ENCODE peak calls at places on chromosome 14, in nine cellular contexts. One of them, this sample, is unnamed.
A peak's percentile ranks its signal among the peaks of the same experiment; 100 is the strongest.

GRCh38 chr14:81366259-81366658 is 33.9 kb downstream of the STON2 start:
- DNase-seq in cardiac fibroblast: no peak
- DNase-seq in AG09319: no peak
- DNase-seq in mucosa of gallbladder: no peak
- DNase-seq in NCI-H226: no peak
- DNase-seq in heart left ventricle: no peak
- DNase-seq in pancreas: no peak
- DNase-seq in WTC11: no peak
- DNase-seq in stomach: peak; percentile 29
- DNase-seq in this sample: no peak

GRCh38 chr14:106803379-106803778 is 1277.0 kb downstream of the TMEM121 start:
- DNase-seq in cardiac fibroblast: no peak
- DNase-seq in AG09319: no peak
- DNase-seq in mucosa of gallbladder: no peak
- DNase-seq in NCI-H226: no peak
- DNase-seq in heart left ventricle: no peak
- DNase-seq in pancreas: no peak
- DNase-seq in WTC11: no peak
- DNase-seq in stomach: no peak
- DNase-seq in this sample: no peak

GRCh38 chr14:106875503-106875902 is 1349.1 kb downstream of the TMEM121 start:
- DNase-seq in cardiac fibroblast: no peak
- DNase-seq in AG09319: no peak
- DNase-seq in mucosa of gallbladder: no peak
- DNase-seq in NCI-H226: no peak
- DNase-seq in heart left ventricle: no peak
- DNase-seq in pancreas: peak; percentile 66
- DNase-seq in WTC11: no peak
- DNase-seq in stomach: peak; percentile 51
- DNase-seq in this sample: no peak

GRCh38 chr14:104551851-104552737 is 27.5 kb upstream of the C14orf180 start:
- DNase-seq in cardiac fibroblast: no peak
- DNase-seq in AG09319: no peak
- DNase-seq in mucosa of gallbladder: no peak
- DNase-seq in NCI-H226: no peak
- DNase-seq in heart left ventricle: peak; percentile 47
- DNase-seq in pancreas: peak; percentile 50
- DNase-seq in WTC11: peak; percentile 13
- DNase-seq in stomach: no peak
- DNase-seq in this sample: no peak

GRCh38 chr14:96626916-96627315 is 124.7 kb downstream of the PAPOLA start:
- DNase-seq in cardiac fibroblast: no peak
- DNase-seq in AG09319: no peak
- DNase-seq in mucosa of gallbladder: no peak
- DNase-seq in NCI-H226: no peak
- DNase-seq in heart left ventricle: no peak
- DNase-seq in pancreas: no peak
- DNase-seq in WTC11: no peak
- DNase-seq in stomach: no peak
- DNase-seq in this sample: peak; percentile 6

GRCh38 chr14:20632448-20632830 is 9.1 kb downstream of the OR6S1 start:
- DNase-seq in cardiac fibroblast: no peak
- DNase-seq in AG09319: no peak
- DNase-seq in mucosa of gallbladder: no peak
- DNase-seq in NCI-H226: no peak
- DNase-seq in heart left ventricle: no peak
- DNase-seq in pancreas: no peak
- DNase-seq in WTC11: no peak
- DNase-seq in stomach: no peak
- DNase-seq in this sample: peak; percentile 45

GRCh38 chr14:67517083-67517482 is 16.0 kb upstream of the PLEKHH1 start:
- DNase-seq in cardiac fibroblast: peak; percentile 26
- DNase-seq in AG09319: no peak
- DNase-seq in mucosa of gallbladder: peak; percentile 38
- DNase-seq in NCI-H226: no peak
- DNase-seq in heart left ventricle: peak; percentile 67
- DNase-seq in pancreas: peak; percentile 78
- DNase-seq in WTC11: peak; percentile 54
- DNase-seq in stomach: peak; percentile 56
- DNase-seq in this sample: peak; percentile 64

GRCh38 chr14:61662437-61663311 is 32.6 kb upstream of the HIF1A start:
- DNase-seq in cardiac fibroblast: peak; percentile 89
- DNase-seq in AG09319: no peak
- DNase-seq in mucosa of gallbladder: peak; percentile 27
- DNase-seq in NCI-H226: peak; percentile 57
- DNase-seq in heart left ventricle: no peak
- DNase-seq in pancreas: no peak
- DNase-seq in WTC11: no peak
- DNase-seq in stomach: peak; percentile 35
- DNase-seq in this sample: no peak

GRCh38 chr14:95025218-95025617 is 132.1 kb downstream of the DICER1 start:
- DNase-seq in cardiac fibroblast: no peak
- DNase-seq in AG09319: no peak
- DNase-seq in mucosa of gallbladder: no peak
- DNase-seq in NCI-H226: no peak
- DNase-seq in heart left ventricle: no peak
- DNase-seq in pancreas: no peak
- DNase-seq in WTC11: no peak
- DNase-seq in stomach: no peak
- DNase-seq in this sample: no peak

GRCh38 chr14:31283568-31284252 is 76.1 kb upstream of the HECTD1 start:
- DNase-seq in cardiac fibroblast: no peak
- DNase-seq in AG09319: no peak
- DNase-seq in mucosa of gallbladder: no peak
- DNase-seq in NCI-H226: no peak
- DNase-seq in heart left ventricle: no peak
- DNase-seq in pancreas: no peak
- DNase-seq in WTC11: no peak
- DNase-seq in stomach: no peak
- DNase-seq in this sample: no peak

GRCh38 chr14:95157987-95158712 is 821 bp upstream of the DICER1 start:
- DNase-seq in cardiac fibroblast: no peak
- DNase-seq in AG09319: no peak
- DNase-seq in mucosa of gallbladder: no peak
- DNase-seq in NCI-H226: no peak
- DNase-seq in heart left ventricle: no peak
- DNase-seq in pancreas: no peak
- DNase-seq in WTC11: peak; percentile 32
- DNase-seq in stomach: no peak
- DNase-seq in this sample: peak; percentile 55

GRCh38 chr14:38316922-38317321 is 61.0 kb upstream of the CLEC14A start:
- DNase-seq in cardiac fibroblast: no peak
- DNase-seq in AG09319: no peak
- DNase-seq in mucosa of gallbladder: no peak
- DNase-seq in NCI-H226: no peak
- DNase-seq in heart left ventricle: no peak
- DNase-seq in pancreas: no peak
- DNase-seq in WTC11: no peak
- DNase-seq in stomach: no peak
- DNase-seq in this sample: no peak

GRCh38 chr14:38839743-38840375 is 263.2 kb downstream of the SEC23A start:
- DNase-seq in cardiac fibroblast: peak; percentile 18
- DNase-seq in AG09319: no peak
- DNase-seq in mucosa of gallbladder: no peak
- DNase-seq in NCI-H226: peak; percentile 77
- DNase-seq in heart left ventricle: no peak
- DNase-seq in pancreas: no peak
- DNase-seq in WTC11: no peak
- DNase-seq in stomach: no peak
- DNase-seq in this sample: no peak

GRCh38 chr14:64986578-64987571 is at the start of gene FNTB:
- DNase-seq in cardiac fibroblast: peak; percentile 98
- DNase-seq in AG09319: peak; percentile 88
- DNase-seq in mucosa of gallbladder: peak; percentile 97
- DNase-seq in NCI-H226: peak; percentile 97
- DNase-seq in heart left ventricle: peak; percentile 98
- DNase-seq in pancreas: peak; percentile 97
- DNase-seq in WTC11: peak; percentile 96
- DNase-seq in stomach: peak; percentile 97
- DNase-seq in this sample: peak; percentile 96

GRCh38 chr14:103104654-103105511 is 10.4 kb downstream of the EXOC3L4 start:
- DNase-seq in cardiac fibroblast: peak; percentile 47
- DNase-seq in AG09319: no peak
- DNase-seq in mucosa of gallbladder: peak; percentile 70
- DNase-seq in NCI-H226: peak; percentile 54
- DNase-seq in heart left ventricle: peak; percentile 88
- DNase-seq in pancreas: peak; percentile 96
- DNase-seq in WTC11: peak; percentile 85
- DNase-seq in stomach: peak; percentile 85
- DNase-seq in this sample: peak; percentile 91

GRCh38 chr14:79992799-79993198 is 218.5 kb downstream of the DIO2 start:
- DNase-seq in cardiac fibroblast: no peak
- DNase-seq in AG09319: no peak
- DNase-seq in mucosa of gallbladder: no peak
- DNase-seq in NCI-H226: no peak
- DNase-seq in heart left ventricle: no peak
- DNase-seq in pancreas: no peak
- DNase-seq in WTC11: no peak
- DNase-seq in stomach: no peak
- DNase-seq in this sample: no peak

GRCh38 chr14:94180655-94181271 is 6.6 kb downstream of the PPP4R4 start:
- DNase-seq in cardiac fibroblast: peak; percentile 58
- DNase-seq in AG09319: no peak
- DNase-seq in mucosa of gallbladder: no peak
- DNase-seq in NCI-H226: peak; percentile 26
- DNase-seq in heart left ventricle: no peak
- DNase-seq in pancreas: no peak
- DNase-seq in WTC11: no peak
- DNase-seq in stomach: no peak
- DNase-seq in this sample: peak; percentile 41

GRCh38 chr14:24843494-24843893 is 206.5 kb downstream of the STXBP6 start:
- DNase-seq in cardiac fibroblast: no peak
- DNase-seq in AG09319: no peak
- DNase-seq in mucosa of gallbladder: no peak
- DNase-seq in NCI-H226: no peak
- DNase-seq in heart left ventricle: no peak
- DNase-seq in pancreas: no peak
- DNase-seq in WTC11: no peak
- DNase-seq in stomach: no peak
- DNase-seq in this sample: no peak

GRCh38 chr14:37443461-37443860 is 151.6 kb downstream of the FOXA1 start:
- DNase-seq in cardiac fibroblast: no peak
- DNase-seq in AG09319: peak; percentile 20
- DNase-seq in mucosa of gallbladder: no peak
- DNase-seq in NCI-H226: no peak
- DNase-seq in heart left ventricle: no peak
- DNase-seq in pancreas: no peak
- DNase-seq in WTC11: no peak
- DNase-seq in stomach: no peak
- DNase-seq in this sample: no peak

GRCh38 chr14:32650030-32650429 is 288.6 kb upstream of the NPAS3 start:
- DNase-seq in cardiac fibroblast: no peak
- DNase-seq in AG09319: no peak
- DNase-seq in mucosa of gallbladder: no peak
- DNase-seq in NCI-H226: no peak
- DNase-seq in heart left ventricle: no peak
- DNase-seq in pancreas: no peak
- DNase-seq in WTC11: no peak
- DNase-seq in stomach: no peak
- DNase-seq in this sample: no peak

GRCh38 chr14:75334191-75335051 is 55.8 kb downstream of the FOS start:
- DNase-seq in cardiac fibroblast: peak; percentile 3
- DNase-seq in AG09319: no peak
- DNase-seq in mucosa of gallbladder: peak; percentile 26
- DNase-seq in NCI-H226: no peak
- DNase-seq in heart left ventricle: peak; percentile 70
- DNase-seq in pancreas: no peak
- DNase-seq in WTC11: no peak
- DNase-seq in stomach: peak; percentile 42
- DNase-seq in this sample: no peak

GRCh38 chr14:100278702-100279101 is 27.5 kb downstream of the SLC25A29 start:
- DNase-seq in cardiac fibroblast: peak; percentile 73
- DNase-seq in AG09319: peak; percentile 20
- DNase-seq in mucosa of gallbladder: no peak
- DNase-seq in NCI-H226: peak; percentile 53
- DNase-seq in heart left ventricle: no peak
- DNase-seq in pancreas: no peak
- DNase-seq in WTC11: no peak
- DNase-seq in stomach: no peak
- DNase-seq in this sample: peak; percentile 28

GRCh38 chr14:39382463-39382862 is 49.8 kb downstream of the FBXO33 start:
- DNase-seq in cardiac fibroblast: no peak
- DNase-seq in AG09319: no peak
- DNase-seq in mucosa of gallbladder: no peak
- DNase-seq in NCI-H226: no peak
- DNase-seq in heart left ventricle: no peak
- DNase-seq in pancreas: no peak
- DNase-seq in WTC11: no peak
- DNase-seq in stomach: no peak
- DNase-seq in this sample: no peak

GRCh38 chr14:99274346-99275221 is 2.6 kb upstream of the BCL11B start:
- DNase-seq in cardiac fibroblast: peak; percentile 43
- DNase-seq in AG09319: peak; percentile 15
- DNase-seq in mucosa of gallbladder: peak; percentile 86
- DNase-seq in NCI-H226: peak; percentile 57
- DNase-seq in heart left ventricle: peak; percentile 76
- DNase-seq in pancreas: peak; percentile 72
- DNase-seq in WTC11: peak; percentile 93
- DNase-seq in stomach: peak; percentile 29
- DNase-seq in this sample: peak; percentile 94

GRCh38 chr14:36207500-36207899 is 31.0 kb upstream of the PTCSC3 start:
- DNase-seq in cardiac fibroblast: peak; percentile 3
- DNase-seq in AG09319: no peak
- DNase-seq in mucosa of gallbladder: no peak
- DNase-seq in NCI-H226: no peak
- DNase-seq in heart left ventricle: no peak
- DNase-seq in pancreas: no peak
- DNase-seq in WTC11: no peak
- DNase-seq in stomach: no peak
- DNase-seq in this sample: no peak

GRCh38 chr14:23066368-23066767 is 9.0 kb upstream of the CDH24 start:
- DNase-seq in cardiac fibroblast: no peak
- DNase-seq in AG09319: no peak
- DNase-seq in mucosa of gallbladder: no peak
- DNase-seq in NCI-H226: no peak
- DNase-seq in heart left ventricle: no peak
- DNase-seq in pancreas: no peak
- DNase-seq in WTC11: no peak
- DNase-seq in stomach: no peak
- DNase-seq in this sample: no peak

GRCh38 chr14:34699873-34700621 is 14.3 kb downstream of the CFL2 start:
- DNase-seq in cardiac fibroblast: peak; percentile 91
- DNase-seq in AG09319: peak; percentile 89
- DNase-seq in mucosa of gallbladder: no peak
- DNase-seq in NCI-H226: peak; percentile 87
- DNase-seq in heart left ventricle: no peak
- DNase-seq in pancreas: no peak
- DNase-seq in WTC11: no peak
- DNase-seq in stomach: no peak
- DNase-seq in this sample: no peak

GRCh38 chr14:92511472-92512247 is 1.9 kb upstream of the RIN3 start:
- DNase-seq in cardiac fibroblast: peak; percentile 92
- DNase-seq in AG09319: peak; percentile 78
- DNase-seq in mucosa of gallbladder: no peak
- DNase-seq in NCI-H226: peak; percentile 95
- DNase-seq in heart left ventricle: no peak
- DNase-seq in pancreas: no peak
- DNase-seq in WTC11: no peak
- DNase-seq in stomach: no peak
- DNase-seq in this sample: no peak

GRCh38 chr14:26138764-26139445 is 458.9 kb downstream of the NOVA1 start:
- DNase-seq in cardiac fibroblast: peak; percentile 58
- DNase-seq in AG09319: no peak
- DNase-seq in mucosa of gallbladder: peak; percentile 32
- DNase-seq in NCI-H226: no peak
- DNase-seq in heart left ventricle: no peak
- DNase-seq in pancreas: no peak
- DNase-seq in WTC11: no peak
- DNase-seq in stomach: no peak
- DNase-seq in this sample: no peak

GRCh38 chr14:60650382-60650961 is 1.2 kb upstream of the SIX1 start:
- DNase-seq in cardiac fibroblast: no peak
- DNase-seq in AG09319: no peak
- DNase-seq in mucosa of gallbladder: no peak
- DNase-seq in NCI-H226: no peak
- DNase-seq in heart left ventricle: no peak
- DNase-seq in pancreas: no peak
- DNase-seq in WTC11: no peak
- DNase-seq in stomach: no peak
- DNase-seq in this sample: no peak

GRCh38 chr14:60250318-60251035 is 1.5 kb downstream of the PPM1A start:
- DNase-seq in cardiac fibroblast: no peak
- DNase-seq in AG09319: no peak
- DNase-seq in mucosa of gallbladder: no peak
- DNase-seq in NCI-H226: no peak
- DNase-seq in heart left ventricle: no peak
- DNase-seq in pancreas: no peak
- DNase-seq in WTC11: no peak
- DNase-seq in stomach: no peak
- DNase-seq in this sample: peak; percentile 30